ENCODE peak calls at places on chromosomes 7 and 10, in five cellular contexts. I, W, L, T and Y are unnamed samples. For H3K9me3, the result is how much of the 10 kb centered on the place peaks cover.

GRCh38 chr10:86234553-86235270 is 131.9 kb downstream of the GRID1 start:
- DNase-seq in T (no peak), W (no peak), I (no peak), L (no peak), Y (no peak)

GRCh38 chr7:150983893-150984368 is 5.8 kb upstream of the KCNH2 start:
- DNase-seq in W (no peak), T (peak), I (no peak), L (peak), Y (no peak)

GRCh38 chr7:116577320-116577871 is 52.6 kb downstream of the CAV1 start:
- DNase-seq in L (no peak), T (peak), W (no peak), I (no peak), Y (no peak)

GRCh38 chr7:71255537-71256178 is 123.7 kb downstream of the GALNT17 start:
- DNase-seq in W (no peak), L (no peak), T (no peak), I (no peak), Y (no peak)

GRCh38 chr10:5476918-5477525 is 22.3 kb downstream of the CALML5 start:
- DNase-seq in L (no peak), T (no peak), I (no peak), W (no peak), Y (no peak)

GRCh38 chr7:124084024-124084423 is 51.2 kb upstream of the TMEM229A start:
- DNase-seq in L (no peak), T (no peak), W (no peak), I (no peak), Y (no peak)

GRCh38 chr7:92723978-92724377 is 112.4 kb downstream of the CDK6 start:
- DNase-seq in T (no peak), I (no peak), W (no peak), L (no peak), Y (no peak)

GRCh38 chr7:106042196-106042611 is 69.9 kb downstream of the SYPL1 start:
- DNase-seq in I (no peak), W (peak), L (no peak), T (no peak), Y (no peak)

GRCh38 chr7:27546610-27547009 is 116.1 kb downstream of the HIBADH start:
- DNase-seq in I (no peak), T (no peak), W (no peak), L (no peak), Y (no peak)
- TF ChIP-seq CTCF in I (no peak), T (no peak), W (no peak), L (no peak), Y (no peak)

DNA sequence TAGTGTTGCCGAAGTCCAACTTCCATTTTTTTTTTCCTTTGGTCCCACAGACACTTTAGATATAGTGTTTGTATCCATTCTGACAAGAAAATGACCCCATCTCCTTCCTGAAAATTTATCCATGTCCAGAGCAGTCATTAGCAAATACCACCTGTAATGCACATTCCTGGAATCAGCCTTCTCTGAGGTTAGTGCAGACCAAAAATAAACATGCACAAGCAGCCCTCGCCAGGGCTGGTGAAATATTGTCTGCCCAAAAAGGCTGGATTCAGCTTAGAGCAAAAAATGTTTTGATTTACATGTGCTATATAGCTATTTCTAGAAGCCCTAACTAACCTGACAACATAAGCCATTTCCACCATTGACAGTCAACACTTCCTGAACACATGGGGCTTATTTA is 145.7 kb downstream of the TAX1BP1 start:
- DNase-seq in T (no peak), L (no peak), W (no peak), I (no peak), Y (no peak)
- H3K4me3 ChIP-seq in T (no peak), L (no peak), W (no peak), I (no peak), Y (no peak)

GRCh38 chr7:6650521-6651011 is 13.4 kb downstream of the ZNF316 start:
- DNase-seq in T (no peak), I (no peak), L (no peak), W (no peak), Y (no peak)
- H3K9me3 ChIP-seq in T (under half), I (under half), L (under half), W (under half), Y (half or more)

GRCh38 chr10:118626953-118627352 is 31.5 kb upstream of the PRLHR start:
- DNase-seq in W (no peak), T (no peak), L (no peak), I (no peak), Y (no peak)
- TF ChIP-seq CTCF in W (no peak), T (no peak), L (no peak), I (no peak), Y (peak)

GRCh38 chr7:3245077-3245476 is 56.0 kb upstream of the SDK1 start:
- DNase-seq in T (peak), I (no peak), L (no peak), W (no peak), Y (no peak)

GRCh38 chr7:3244241-3244814 is 56.7 kb upstream of the SDK1 start:
- DNase-seq in L (no peak), T (peak), W (no peak), I (no peak), Y (peak)

GRCh38 chr7:3242398-3242972 is 58.6 kb upstream of the SDK1 start:
- DNase-seq in T (no peak), I (no peak), L (no peak), W (no peak), Y (no peak)

GRCh38 chr7:3243256-3243655 is 57.8 kb upstream of the SDK1 start:
- DNase-seq in T (no peak), W (no peak), I (no peak), L (no peak), Y (no peak)

GRCh38 chr7:3243680-3244079 is 57.4 kb upstream of the SDK1 start:
- DNase-seq in T (no peak), W (no peak), L (no peak), I (no peak), Y (no peak)
- H3K4me3 ChIP-seq in T (no peak), W (no peak), L (no peak), I (no peak), Y (no peak)